ENCODE peak calls at places on chromosomes 5 and 9, in six cellular contexts. W is IMR-90, V is H1, C is H9, M is mesenchymal stem cell, G is neuronal stem cell. H is an unnamed sample.

GRCh38 chr5:111782171-111782570 is 25.2 kb upstream of the NREP start:
- DNase-seq in C (no peak), W (peak; percentile 25), V (no peak), M (no peak), G (no peak), H (no peak)

GRCh38 chr5:72543811-72544210 is 36.6 kb upstream of the ZNF366 start:
- DNase-seq in W (no peak), C (no peak), V (no peak), G (no peak), M (no peak), H (no peak)

GRCh38 chr5:89024082-89024481 is 141.1 kb upstream of the MEF2C start:
- DNase-seq in M (no peak), V (no peak), W (no peak), G (no peak), C (no peak), H (no peak)

GRCh38 chr5:55140908-55141665 is 18.9 kb upstream of the GPX8 start:
- DNase-seq in G (no peak), M (no peak), C (no peak), W (no peak), V (no peak), H (no peak)

GRCh38 chr9:16442622-16443021 is 427.8 kb downstream of the BNC2 start:
- DNase-seq in W (peak; percentile 58), M (peak; percentile 68), C (peak; percentile 52), V (no peak), G (no peak), H (peak; percentile 56)

GRCh38 chr9:116234091-116234490 is 80.5 kb downstream of the PAPPA start:
- DNase-seq in W (peak; percentile 99), M (peak; percentile 100), C (no peak), V (no peak), G (no peak), H (peak; percentile 97)

GRCh38 chr5:11790201-11790600 is 114.0 kb downstream of the CTNND2 start:
- DNase-seq in G (no peak), W (no peak), M (no peak), C (no peak), V (no peak), H (no peak)

GRCh38 chr9:110578575-110578895 is 1.0 kb downstream of the SVEP1 start:
- DNase-seq in G (no peak), V (no peak), C (no peak), M (peak; percentile 50), W (no peak), H (no peak)

GRCh38 chr9:72315089-72315509 is 49.9 kb downstream of the ZFAND5 start:
- DNase-seq in C (peak; percentile 27), M (peak; percentile 81), V (no peak), W (peak; percentile 47), G (no peak), H (no peak)

GRCh38 chr9:129400001-129400970 is 220.6 kb downstream of the C9orf50 start:
- DNase-seq in V (no peak), C (no peak), M (no peak), W (no peak), G (no peak), H (no peak)

GRCh38 chr9:5122542-5122941 is 62.9 kb downstream of the INSL6 start:
- DNase-seq in W (no peak), G (no peak), C (no peak), V (no peak), M (no peak), H (no peak)

GRCh38 chr9:4640027-4640426 is 22.1 kb upstream of the PLPP6 start:
- DNase-seq in G (no peak), C (no peak), W (no peak), M (peak; percentile 22), V (no peak), H (no peak)

GRCh38 chr9:123278361-123278760 is 10.0 kb upstream of the STRBP start:
- DNase-seq in V (no peak), M (no peak), G (no peak), C (no peak), W (no peak), H (no peak)

GRCh38 chr5:153463806-153464205 is 26.7 kb upstream of the GRIA1 start:
- DNase-seq in W (peak; percentile 68), C (no peak), V (no peak), G (peak; percentile 30), M (peak; percentile 92), H (peak; percentile 5)

GRCh38 chr5:15889001-15889400 is 290.6 kb downstream of the MARCHF11 start:
- DNase-seq in V (no peak), G (no peak), C (no peak), W (no peak), M (no peak), H (no peak)

GRCh38 chr9:91179237-91180138 is 182.2 kb downstream of the AUH start:
- DNase-seq in C (no peak), V (peak; percentile 41), G (no peak), W (peak; percentile 96), M (peak; percentile 49), H (no peak)

GRCh38 chr9:104906441-104907277 is 21.3 kb downstream of the ABCA1 start:
- DNase-seq in V (peak; percentile 30), W (peak; percentile 81), G (no peak), C (no peak), M (peak; percentile 57), H (no peak)

GRCh38 chr5:158928405-158928804 is 171.3 kb downstream of the EBF1 start:
- DNase-seq in M (no peak), C (no peak), V (no peak), G (no peak), W (no peak), H (no peak)

GRCh38 chr5:92641031-92641962 is 939.7 kb downstream of the NR2F1-AS1 start:
- DNase-seq in V (no peak), C (no peak), W (peak; percentile 66), M (peak; percentile 79), G (no peak), H (no peak)

GRCh38 chr9:16516887-16517286 is 353.6 kb downstream of the BNC2 start:
- DNase-seq in V (no peak), C (no peak), M (peak; percentile 69), G (no peak), W (peak; percentile 44), H (peak; percentile 65)

GRCh38 chr9:111481885-111482636 is 2.1 kb downstream of the ECPAS start:
- DNase-seq in V (no peak), M (peak; percentile 81), C (no peak), W (peak; percentile 63), G (peak; percentile 3), H (peak; percentile 30)

GRCh38 chr5:149392718-149393117 is 13.6 kb upstream of the IL17B start:
- DNase-seq in W (peak; percentile 87), C (no peak), M (peak; percentile 73), G (no peak), V (no peak), H (no peak)

GRCh38 chr9:86942352-86943222 is 4.7 kb downstream of the GAS1 start:
- DNase-seq in W (no peak), C (no peak), V (no peak), G (no peak), M (peak; percentile 17), H (peak; percentile 6)

GRCh38 chr5:175784230-175784629 is 87.1 kb upstream of the CPLX2 start:
- DNase-seq in W (no peak), G (no peak), M (no peak), V (no peak), C (no peak), H (no peak)

GRCh38 chr5:135878156-135878620 is 17.5 kb downstream of the IL9 start:
- DNase-seq in M (no peak), G (no peak), V (no peak), W (no peak), C (no peak), H (no peak)

GRCh38 chr5:140258016-140258415 is 44.9 kb downstream of the PFDN1 start:
- DNase-seq in M (no peak), C (no peak), W (peak; percentile 57), G (no peak), V (no peak), H (no peak)

GRCh38 chr5:150637245-150638052 is 3.0 kb upstream of the SYNPO start:
- DNase-seq in G (no peak), M (peak; percentile 95), V (no peak), W (peak; percentile 95), C (no peak), H (peak; percentile 86)

GRCh38 chr5:113150221-113150620 is 173.6 kb downstream of the DCP2 start:
- DNase-seq in M (no peak), G (no peak), V (no peak), C (no peak), W (no peak), H (no peak)

GRCh38 chr5:65811004-65811403 is 89.0 kb downstream of the NLN start:
- DNase-seq in C (no peak), G (no peak), V (no peak), W (peak; percentile 87), M (no peak), H (no peak)

GRCh38 chr5:132821791-132822190 is 8.7 kb downstream of the SHROOM1 start:
- DNase-seq in G (no peak), C (no peak), W (peak; percentile 87), M (peak; percentile 78), V (no peak), H (no peak)

GRCh38 chr5:23977996-23978395 is 470.6 kb downstream of the PRDM9 start:
- DNase-seq in M (peak; percentile 8), W (no peak), G (no peak), V (peak; percentile 92), C (peak; percentile 84), H (peak; percentile 55)

GRCh38 chr5:83925321-83925877 is 204.7 kb upstream of the HAPLN1 start:
- DNase-seq in C (no peak), V (no peak), W (peak; percentile 88), G (no peak), M (peak; percentile 56), H (peak; percentile 32)

GRCh38 chr9:33198163-33198562 is 31.0 kb upstream of the B4GALT1 start:
- DNase-seq in V (no peak), C (no peak), M (no peak), G (no peak), W (peak; percentile 45), H (no peak)

DNA sequence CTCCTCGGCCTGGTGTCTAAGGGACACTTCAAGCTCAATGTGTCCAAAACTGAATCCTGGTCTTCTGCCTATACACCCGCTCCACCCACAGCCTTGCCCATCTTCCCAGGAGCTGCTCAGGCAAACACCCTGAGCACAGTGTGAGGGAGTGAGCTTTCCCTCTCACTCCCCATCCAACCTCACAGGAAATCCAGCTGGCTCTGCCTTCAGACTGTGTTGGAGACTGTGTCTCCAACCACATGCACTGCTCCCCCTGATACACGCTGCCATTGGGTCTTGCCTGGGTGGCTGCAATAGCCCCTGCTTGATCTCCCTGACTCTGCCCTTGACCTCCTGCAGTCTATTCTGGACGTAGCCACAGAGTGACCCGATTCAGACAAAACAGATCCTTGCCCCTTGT is 319.5 kb upstream of the MSX2 start:
- DNase-seq in M (no peak), C (no peak), V (no peak), G (no peak), W (no peak), H (no peak)
- H2AK5ac ChIP-seq in M (no peak overlapping the region), C (no peak overlapping the region), V (no peak overlapping the region), G (no peak overlapping the region), W (no peak overlapping the region), H (no peak overlapping the region)

GRCh38 chr5:170752257-170753215 is 31.0 kb upstream of the GABRP start:
- DNase-seq in M (no peak), W (no peak), G (no peak), V (no peak), C (peak; percentile 25), H (no peak)
- H2AK5ac ChIP-seq in M (no peak overlapping the region), W (no peak overlapping the region), G (peak overlapping the region; percentile 40), V (no peak overlapping the region), C (no peak overlapping the region), H (no peak overlapping the region)

GRCh38 chr9:136710543-136710942 is 1.8 kb upstream of the DIPK1B start:
- DNase-seq in W (peak; percentile 28), M (no peak), V (no peak), G (no peak), C (no peak), H (no peak)
- H2AK5ac ChIP-seq in W (no peak overlapping the region), M (no peak overlapping the region), V (no peak overlapping the region), G (no peak overlapping the region), C (no peak overlapping the region), H (no peak overlapping the region)

GRCh38 chr5:167072225-167072624 is 1219.2 kb upstream of the WWC1 start:
- DNase-seq in W (no peak), M (no peak), V (no peak), C (no peak), G (no peak), H (no peak)
- H2AK5ac ChIP-seq in W (no peak overlapping the region), M (no peak overlapping the region), V (no peak overlapping the region), C (no peak overlapping the region), G (no peak overlapping the region), H (no peak overlapping the region)